ENCODE peak calls at places on chromosome 14, in eight cellular contexts. L is GM23338, B is MM.1S, V is DND-41, I is PC-3, W is neural progenitor cell, M is hepatocyte, D is HepG2. J is an unnamed sample.

GRCh38 chr14:55979096-55979495 is 139.1 kb upstream of the PELI2 start:
- DNase-seq in L (no peak), B (no peak), V (no peak), I (no peak), W (no peak), M (no peak), D (no peak), J (no peak)

GRCh38 chr14:99187858-99188257 is 84.1 kb downstream of the BCL11B start:
- DNase-seq in L (no peak), B (no peak), V (no peak), I (no peak), W (no peak), M (no peak), D (no peak), J (no peak)

GRCh38 chr14:37145395-37145794 is 27.0 kb downstream of the SLC25A21 start:
- DNase-seq in L (no peak), B (no peak), V (no peak), I (peak), W (no peak), M (no peak), D (no peak), J (no peak)

GRCh38 chr14:21095430-21096205 is 2.8 kb downstream of the ZNF219 start:
- DNase-seq in L (peak), B (no peak), V (no peak), I (no peak), W (peak), M (no peak), D (no peak), J (no peak)

GRCh38 chr14:74562515-74563232 is 49.4 kb downstream of the LTBP2 start:
- DNase-seq in L (peak), B (no peak), V (no peak), I (no peak), W (no peak), M (no peak), D (peak), J (no peak)

GRCh38 chr14:64506751-64507150 is 2.2 kb downstream of the ZBTB1 start:
- DNase-seq in L (no peak), B (no peak), V (no peak), I (no peak), W (no peak), M (no peak), D (no peak), J (no peak)

GRCh38 chr14:66650491-66650911 is 142.6 kb downstream of the GPHN start:
- DNase-seq in L (no peak), B (peak), V (no peak), I (no peak), W (no peak), M (no peak), D (no peak), J (no peak)

GRCh38 chr14:60646202-60646886 is 2.9 kb downstream of the SIX1 start:
- DNase-seq in L (peak), B (no peak), V (no peak), I (peak), W (peak), M (no peak), D (no peak), J (no peak)

GRCh38 chr14:105012171-105012985 is 8.5 kb downstream of the CDCA4 start:
- DNase-seq in L (no peak), B (no peak), V (no peak), I (no peak), W (no peak), M (no peak), D (no peak), J (no peak)

GRCh38 chr14:23864252-23864651 is 89.3 kb upstream of the DHRS4 start:
- DNase-seq in L (no peak), B (no peak), V (no peak), I (no peak), W (no peak), M (no peak), D (no peak), J (no peak)

GRCh38 chr14:37546621-37547447 is 48.2 kb downstream of the FOXA1 start:
- DNase-seq in L (no peak), B (no peak), V (no peak), I (peak), W (no peak), M (peak), D (peak), J (peak)

DNA sequence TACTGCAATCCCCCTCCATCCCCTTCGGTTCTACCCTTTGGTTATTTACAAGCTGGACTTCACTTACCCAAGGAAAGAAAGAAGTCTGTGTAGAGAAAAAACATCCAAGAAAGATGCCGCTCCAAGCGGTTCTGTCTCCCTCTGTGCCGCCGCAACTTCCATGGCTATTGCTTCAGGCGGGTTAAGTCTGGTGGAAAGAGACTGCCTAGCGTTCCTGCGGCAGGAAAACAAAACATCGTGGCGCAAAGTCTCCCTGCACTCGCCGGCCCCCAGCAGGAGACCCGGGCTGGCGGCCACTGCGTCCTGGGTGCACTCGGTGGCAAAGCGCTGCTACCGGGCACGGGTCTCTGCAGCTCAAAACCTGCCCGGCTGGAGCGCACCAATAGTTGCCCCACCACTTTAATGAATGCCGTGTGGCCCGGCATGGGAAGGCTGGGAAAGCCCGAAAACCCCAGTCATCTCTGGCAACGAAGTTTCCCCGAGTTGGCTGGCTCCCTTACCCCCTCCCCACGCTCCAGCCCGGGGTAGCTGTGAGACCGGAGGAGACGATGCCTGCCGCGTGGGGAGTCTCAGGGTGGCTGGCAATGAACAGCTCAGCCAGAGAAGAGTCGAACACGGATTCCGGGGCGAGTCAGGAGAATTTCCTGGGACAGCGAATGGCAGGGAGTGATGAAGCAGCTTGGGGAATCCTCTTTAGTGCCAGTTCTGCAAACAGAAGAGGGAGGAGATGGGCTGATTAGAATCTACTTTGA is 3.5 kb upstream of the KCNK10 start:
- DNase-seq in L (peak), B (no peak), V (no peak), I (no peak), W (peak), M (no peak), D (no peak), J (no peak)
- TF ChIP-seq EZH2 in L (peak), B (no peak), V (no peak), I (peak), W (peak), M (peak), D (no peak), J (no peak)

DNA sequence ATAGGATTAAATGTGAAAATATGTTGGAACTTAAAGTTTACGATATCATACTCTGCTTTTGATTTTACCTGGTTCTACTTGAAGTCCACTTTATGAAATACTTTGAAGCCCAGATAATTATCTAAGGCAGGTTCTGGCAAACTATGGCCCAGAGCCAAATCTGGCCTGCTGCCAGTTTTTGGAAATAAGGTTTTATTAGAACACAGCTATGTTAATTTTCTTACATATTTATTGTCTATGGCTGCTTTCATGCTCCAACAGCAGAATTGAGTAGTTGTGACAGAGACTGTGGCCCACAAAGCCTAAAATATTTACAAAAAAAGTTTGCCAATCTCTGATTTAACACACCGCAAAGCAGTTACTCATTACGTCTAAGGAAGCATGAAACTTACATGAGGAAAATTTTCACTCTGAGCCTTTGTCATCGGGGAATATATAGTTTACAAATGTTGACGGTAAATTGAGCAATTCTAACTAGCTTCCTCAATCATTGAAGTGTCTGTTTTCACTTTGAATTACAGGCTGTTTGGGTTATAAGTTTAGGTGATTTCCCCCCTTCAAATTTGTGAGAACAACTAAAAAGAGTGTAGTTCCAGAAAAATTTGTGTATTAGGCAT is 96.4 kb downstream of the UNC79 start:
- DNase-seq in L (no peak), B (no peak), V (no peak), I (peak), W (no peak), M (no peak), D (no peak), J (no peak)
- H2AFZ ChIP-seq in L (no peak), B (no peak), V (no peak), I (no peak), W (no peak), M (no peak), D (no peak), J (no peak)

GRCh38 chr14:95655461-95655860 is 30.8 kb upstream of the TCL1B start:
- DNase-seq in L (no peak), B (no peak), V (no peak), I (no peak), W (no peak), M (no peak), D (no peak), J (no peak)

GRCh38 chr14:95652690-95653089 is 33.5 kb upstream of the TCL1B start:
- DNase-seq in L (no peak), B (no peak), V (no peak), I (no peak), W (no peak), M (no peak), D (no peak), J (no peak)

GRCh38 chr14:95649230-95649629 is 37.0 kb upstream of the TCL1B start:
- DNase-seq in L (no peak), B (no peak), V (no peak), I (no peak), W (no peak), M (no peak), D (peak), J (no peak)

GRCh38 chr14:95651028-95651427 is 35.2 kb upstream of the TCL1B start:
- DNase-seq in L (no peak), B (no peak), V (no peak), I (no peak), W (no peak), M (no peak), D (no peak), J (no peak)

DNA sequence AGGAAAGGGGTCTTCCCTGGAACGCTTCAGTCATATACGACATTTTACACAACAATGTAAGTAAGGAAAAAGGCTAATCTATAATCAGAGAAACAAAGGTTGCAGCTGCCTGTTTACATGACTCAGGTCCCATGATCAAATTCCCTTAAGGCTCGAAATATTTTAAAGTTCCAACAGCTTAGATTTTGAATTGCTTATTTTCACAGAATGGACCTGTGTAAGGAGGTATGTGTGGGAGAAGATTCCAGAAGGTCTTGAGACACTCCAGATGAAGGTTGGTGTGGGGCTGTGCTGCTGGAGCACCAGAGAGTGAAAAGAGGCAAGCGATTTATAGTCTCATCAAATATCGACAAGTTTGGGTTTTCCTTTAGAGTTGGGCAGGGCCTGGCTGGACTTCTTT is 34.1 kb upstream of the TCL1B start:
- DNase-seq in L (no peak), B (no peak), V (no peak), I (no peak), W (no peak), M (no peak), D (no peak), J (no peak)
- TF ChIP-seq EZH2 in L (no peak), B (no peak), V (no peak), I (no peak), W (no peak), M (no peak), D (no peak), J (no peak)

GRCh38 chr14:49876563-49877127 is 16.2 kb upstream of the ARF6 start:
- DNase-seq in L (no peak), B (no peak), V (no peak), I (no peak), W (no peak), M (no peak), D (no peak), J (no peak)

GRCh38 chr14:49879683-49880204 is 13.1 kb upstream of the ARF6 start:
- DNase-seq in L (peak), B (peak), V (peak), I (peak), W (peak), M (peak), D (peak), J (peak)

GRCh38 chr14:49882826-49883694 is 9.8 kb upstream of the ARF6 start:
- DNase-seq in L (peak), B (no peak), V (no peak), I (peak), W (no peak), M (no peak), D (no peak), J (no peak)

GRCh38 chr14:49881296-49882006 is 11.4 kb upstream of the ARF6 start:
- DNase-seq in L (peak), B (no peak), V (no peak), I (no peak), W (no peak), M (no peak), D (no peak), J (no peak)

DNA sequence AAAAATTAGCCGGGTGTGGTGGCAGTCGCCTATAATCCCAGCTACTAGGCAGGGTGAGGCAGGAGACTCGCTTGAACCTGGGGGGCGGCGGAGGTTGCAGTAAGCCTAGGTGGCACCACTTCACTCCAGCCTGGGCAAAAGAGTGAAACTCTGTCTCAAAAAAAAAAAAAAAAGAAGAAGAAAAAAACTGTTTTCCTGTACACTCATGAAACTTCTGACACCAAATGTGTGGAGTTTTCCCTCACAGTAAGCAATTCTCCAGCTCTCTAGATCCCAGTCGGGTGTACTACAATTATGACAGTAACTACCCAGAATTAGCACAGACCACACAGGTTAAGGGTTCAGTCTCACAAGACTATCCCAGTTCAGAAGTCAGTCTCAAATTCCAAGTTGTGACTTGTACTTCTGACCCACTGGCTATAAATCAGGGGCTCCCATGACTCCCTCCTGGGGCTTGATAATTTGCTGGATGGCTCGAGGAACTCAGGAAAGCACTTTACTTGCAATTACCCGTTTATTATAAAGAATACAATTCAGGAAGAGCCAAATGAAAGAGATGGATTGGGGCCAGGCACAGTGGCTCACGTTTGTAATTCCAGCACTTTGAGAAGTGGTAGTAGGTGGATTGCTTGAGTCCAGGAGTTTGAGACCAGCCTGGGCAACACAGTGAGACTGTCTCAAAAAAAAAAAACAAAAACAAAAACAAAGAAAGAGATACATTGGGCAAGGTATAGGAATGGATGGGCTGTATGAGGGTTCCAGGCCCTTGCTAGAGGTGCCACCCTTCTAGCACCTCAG is 12.4 kb upstream of the ARF6 start:
- DNase-seq in L (no peak), B (no peak), V (no peak), I (no peak), W (no peak), M (peak), D (no peak), J (no peak)
- H2AFZ ChIP-seq in L (no peak), B (no peak), V (peak), I (no peak), W (no peak), M (no peak), D (no peak), J (no peak)

GRCh38 chr14:70809238-70810214 is at the start of gene MAP3K9:
- DNase-seq in L (peak), B (peak), V (peak), I (peak), W (peak), M (peak), D (peak), J (peak)
- TF ChIP-seq EZH2 in L (no peak), B (no peak), V (no peak), I (no peak), W (no peak), M (no peak), D (no peak), J (no peak)